ENCODE peak calls at places on chromosomes 12 and 14, in five cellular contexts. One of them, this sample, is unnamed.

GRCh38 chr14:104265918-104266642 is 127.7 kb downstream of the KIF26A start:
- DNase-seq in neural progenitor cell: no peak
- DNase-seq in retinal pigment epithelial cell: no peak
- DNase-seq in cardiac fibroblast: no peak
- DNase-seq in body of pancreas: peak
- DNase-seq in this sample: no peak

GRCh38 chr12:913919-914718 is 35.4 kb downstream of the RAD52 start:
- DNase-seq in neural progenitor cell: no peak
- DNase-seq in retinal pigment epithelial cell: peak
- DNase-seq in cardiac fibroblast: peak
- DNase-seq in body of pancreas: no peak
- DNase-seq in this sample: no peak

GRCh38 chr14:32075636-32076277 is 1.3 kb upstream of the ARHGAP5 start:
- DNase-seq in neural progenitor cell: peak
- DNase-seq in cardiac fibroblast: peak
- DNase-seq in retinal pigment epithelial cell: peak
- DNase-seq in body of pancreas: peak
- DNase-seq in this sample: no peak

GRCh38 chr14:76329951-76330350 is 46.0 kb upstream of the ESRRB start:
- DNase-seq in body of pancreas: no peak
- DNase-seq in cardiac fibroblast: no peak
- DNase-seq in neural progenitor cell: peak
- DNase-seq in retinal pigment epithelial cell: no peak
- DNase-seq in this sample: no peak

GRCh38 chr12:30753233-30753632 is 1.5 kb downstream of the CAPRIN2 start:
- DNase-seq in cardiac fibroblast: peak
- DNase-seq in retinal pigment epithelial cell: no peak
- DNase-seq in body of pancreas: no peak
- DNase-seq in neural progenitor cell: peak
- DNase-seq in this sample: no peak

GRCh38 chr12:9334026-9334692 is 126.0 kb upstream of the PZP start:
- DNase-seq in body of pancreas: no peak
- DNase-seq in neural progenitor cell: no peak
- DNase-seq in retinal pigment epithelial cell: no peak
- DNase-seq in cardiac fibroblast: no peak
- DNase-seq in this sample: no peak

GRCh38 chr14:31993521-31993941 is 83.6 kb upstream of the ARHGAP5 start:
- DNase-seq in body of pancreas: no peak
- DNase-seq in retinal pigment epithelial cell: no peak
- DNase-seq in neural progenitor cell: no peak
- DNase-seq in cardiac fibroblast: no peak
- DNase-seq in this sample: no peak

GRCh38 chr14:60722163-60722835 is 1.9 kb downstream of the SIX4 start:
- DNase-seq in body of pancreas: peak
- DNase-seq in neural progenitor cell: peak
- DNase-seq in cardiac fibroblast: peak
- DNase-seq in retinal pigment epithelial cell: no peak
- DNase-seq in this sample: no peak

GRCh38 chr14:100278702-100279101 is 27.5 kb downstream of the SLC25A29 start:
- DNase-seq in neural progenitor cell: no peak
- DNase-seq in retinal pigment epithelial cell: no peak
- DNase-seq in body of pancreas: no peak
- DNase-seq in cardiac fibroblast: peak
- DNase-seq in this sample: no peak

GRCh38 chr12:103330672-103331071 is 165.1 kb downstream of the C12orf42 start:
- DNase-seq in body of pancreas: no peak
- DNase-seq in neural progenitor cell: no peak
- DNase-seq in cardiac fibroblast: no peak
- DNase-seq in retinal pigment epithelial cell: no peak
- DNase-seq in this sample: no peak

GRCh38 chr12:121495746-121496145 is 85.1 kb downstream of the KDM2B start:
- DNase-seq in retinal pigment epithelial cell: no peak
- DNase-seq in neural progenitor cell: no peak
- DNase-seq in cardiac fibroblast: no peak
- DNase-seq in body of pancreas: no peak
- DNase-seq in this sample: no peak

GRCh38 chr12:86914716-86915115 is 658.5 kb upstream of the MGAT4C start:
- DNase-seq in body of pancreas: no peak
- DNase-seq in retinal pigment epithelial cell: peak
- DNase-seq in cardiac fibroblast: peak
- DNase-seq in neural progenitor cell: peak
- DNase-seq in this sample: peak

GRCh38 chr12:61367281-61367785 is 892.9 kb upstream of the USP15 start:
- DNase-seq in body of pancreas: no peak
- DNase-seq in cardiac fibroblast: no peak
- DNase-seq in neural progenitor cell: no peak
- DNase-seq in retinal pigment epithelial cell: no peak
- DNase-seq in this sample: no peak

GRCh38 chr12:115183752-115184151 is 499.8 kb upstream of the TBX3 start:
- DNase-seq in neural progenitor cell: no peak
- DNase-seq in cardiac fibroblast: no peak
- DNase-seq in body of pancreas: no peak
- DNase-seq in retinal pigment epithelial cell: no peak
- DNase-seq in this sample: no peak

GRCh38 chr14:96502621-96503251 is 554 bp downstream of the PAPOLA start:
- DNase-seq in neural progenitor cell: peak
- DNase-seq in cardiac fibroblast: peak
- DNase-seq in body of pancreas: peak
- DNase-seq in retinal pigment epithelial cell: no peak
- DNase-seq in this sample: no peak

GRCh38 chr12:9751204-9752144 is 9.2 kb downstream of the CD69 start:
- DNase-seq in retinal pigment epithelial cell: no peak
- DNase-seq in body of pancreas: no peak
- DNase-seq in cardiac fibroblast: peak
- DNase-seq in neural progenitor cell: peak
- DNase-seq in this sample: no peak

GRCh38 chr12:119463211-119463914 is 128.8 kb downstream of the CCDC60 start:
- DNase-seq in cardiac fibroblast: no peak
- DNase-seq in body of pancreas: no peak
- DNase-seq in retinal pigment epithelial cell: no peak
- DNase-seq in neural progenitor cell: no peak
- DNase-seq in this sample: no peak

GRCh38 chr12:96880220-96880619 is 26.8 kb upstream of the NEDD1 start:
- DNase-seq in neural progenitor cell: no peak
- DNase-seq in cardiac fibroblast: no peak
- DNase-seq in body of pancreas: no peak
- DNase-seq in retinal pigment epithelial cell: peak
- DNase-seq in this sample: no peak

DNA sequence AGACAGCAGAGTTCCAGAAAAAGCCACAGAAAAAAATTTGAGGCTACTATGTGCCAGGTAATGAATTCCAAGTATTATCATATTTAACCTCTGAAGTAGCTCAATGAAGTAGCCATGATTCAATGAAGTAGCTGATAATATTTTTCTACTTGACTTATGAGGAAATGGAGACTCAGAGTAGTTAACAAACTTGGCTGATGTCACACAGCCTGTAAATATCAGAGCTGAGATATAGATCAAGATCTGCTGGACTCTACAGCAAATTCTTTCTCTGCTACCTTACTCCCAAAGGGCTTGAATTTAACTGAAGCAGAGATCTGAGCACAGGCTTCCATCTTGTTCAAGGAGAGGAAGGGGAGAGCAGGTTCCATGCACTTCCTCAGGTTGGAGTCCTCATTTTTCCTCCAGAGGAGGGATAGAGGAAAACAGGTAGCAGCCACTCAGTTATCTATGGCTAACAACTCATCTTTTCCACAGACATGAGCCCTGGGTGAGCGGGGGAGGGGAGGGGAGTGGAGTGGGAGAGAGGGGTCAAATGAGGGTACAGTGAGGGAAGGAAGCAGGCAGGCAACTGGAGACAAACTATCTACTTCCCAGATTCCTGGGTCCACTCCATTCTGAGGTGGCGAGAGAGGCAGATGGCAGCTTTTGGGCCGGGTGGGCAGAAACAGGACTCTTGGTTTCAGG is 2.4 kb upstream of the ZNF385A start:
- DNase-seq in retinal pigment epithelial cell: no peak
- DNase-seq in body of pancreas: no peak
- DNase-seq in neural progenitor cell: no peak
- DNase-seq in cardiac fibroblast: no peak
- DNase-seq in this sample: peak
- H3K4me3 ChIP-seq in retinal pigment epithelial cell: no peak
- H3K4me3 ChIP-seq in body of pancreas: no peak
- H3K4me3 ChIP-seq in neural progenitor cell: no peak
- H3K4me3 ChIP-seq in cardiac fibroblast: no peak
- H3K4me3 ChIP-seq in this sample: peak

GRCh38 chr12:108854453-108855283 is 2.7 kb downstream of the SSH1 start:
- DNase-seq in neural progenitor cell: no peak
- DNase-seq in body of pancreas: peak
- DNase-seq in cardiac fibroblast: peak
- DNase-seq in retinal pigment epithelial cell: peak
- DNase-seq in this sample: no peak
- H3K4me3 ChIP-seq in neural progenitor cell: no peak
- H3K4me3 ChIP-seq in body of pancreas: no peak
- H3K4me3 ChIP-seq in cardiac fibroblast: peak
- H3K4me3 ChIP-seq in retinal pigment epithelial cell: peak
- H3K4me3 ChIP-seq in this sample: no peak

DNA sequence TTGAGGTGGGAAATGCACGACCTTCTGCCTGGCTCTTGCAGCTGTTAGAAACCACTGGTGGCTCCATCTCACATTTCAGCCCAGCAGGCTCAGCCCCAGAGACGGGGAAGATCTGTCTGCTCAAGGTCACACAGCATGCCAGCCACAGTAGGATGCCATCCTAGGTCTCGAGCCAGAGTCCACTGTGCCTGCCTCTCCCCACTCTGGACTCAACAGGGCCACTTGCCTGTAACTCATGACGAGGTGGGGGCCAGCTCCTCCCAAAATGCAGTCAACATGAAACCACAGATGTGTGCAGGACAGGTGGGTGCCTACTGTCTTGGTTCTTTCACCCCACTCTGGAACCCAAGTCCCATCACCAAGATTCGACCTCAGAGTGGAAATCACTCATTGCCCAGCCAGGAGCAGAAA is 23.2 kb downstream of the BCL11B start:
- DNase-seq in retinal pigment epithelial cell: no peak
- DNase-seq in neural progenitor cell: no peak
- DNase-seq in body of pancreas: no peak
- DNase-seq in cardiac fibroblast: no peak
- DNase-seq in this sample: no peak
- H3K4me3 ChIP-seq in retinal pigment epithelial cell: no peak
- H3K4me3 ChIP-seq in neural progenitor cell: no peak
- H3K4me3 ChIP-seq in body of pancreas: no peak
- H3K4me3 ChIP-seq in cardiac fibroblast: no peak
- H3K4me3 ChIP-seq in this sample: no peak

GRCh38 chr12:84632556-84632955 is 280.0 kb downstream of the SLC6A15 start:
- DNase-seq in retinal pigment epithelial cell: peak
- DNase-seq in body of pancreas: no peak
- DNase-seq in neural progenitor cell: no peak
- DNase-seq in cardiac fibroblast: no peak
- DNase-seq in this sample: no peak
- H3K4me3 ChIP-seq in retinal pigment epithelial cell: no peak
- H3K4me3 ChIP-seq in body of pancreas: no peak
- H3K4me3 ChIP-seq in neural progenitor cell: no peak
- H3K4me3 ChIP-seq in cardiac fibroblast: no peak
- H3K4me3 ChIP-seq in this sample: no peak

GRCh38 chr12:15220961-15221885 is at the start of gene RERG:
- DNase-seq in retinal pigment epithelial cell: peak
- DNase-seq in cardiac fibroblast: peak
- DNase-seq in body of pancreas: peak
- DNase-seq in neural progenitor cell: peak
- DNase-seq in this sample: no peak
- H3K4me3 ChIP-seq in retinal pigment epithelial cell: peak
- H3K4me3 ChIP-seq in cardiac fibroblast: peak
- H3K4me3 ChIP-seq in body of pancreas: no peak
- H3K4me3 ChIP-seq in neural progenitor cell: peak
- H3K4me3 ChIP-seq in this sample: peak